ENCODE peak calls at places on chromosomes 3 and 15, in six cellular contexts. A, M, V, D, K and L are unnamed samples.

GRCh38 chr15:91855684-91856553 is 2.4 kb downstream of the SLCO3A1 start:
- DNase-seq in A (no peak), M (no peak), V (no peak), D (no peak), K (no peak), L (no peak)

GRCh38 chr3:19221081-19221480 is 72.8 kb downstream of the KCNH8 start:
- DNase-seq in A (no peak), M (no peak), V (no peak), D (no peak), K (no peak), L (no peak)

GRCh38 chr15:66566963-66567531 is 1.2 kb upstream of the LCTL start:
- DNase-seq in A (peak; percentile 70), M (peak; percentile 42), V (peak; percentile 72), D (peak; percentile 54), K (peak; percentile 79), L (peak; percentile 59)

GRCh38 chr15:100029868-100030479 is 296.7 kb upstream of the LYSMD4 start:
- DNase-seq in A (no peak), M (no peak), V (no peak), D (no peak), K (no peak), L (no peak)

GRCh38 chr3:71584216-71585061 is 911 bp upstream of the FOXP1 start:
- DNase-seq in A (peak; percentile 71), M (peak; percentile 43), V (peak; percentile 61), D (peak; percentile 35), K (peak; percentile 57), L (peak; percentile 39)

GRCh38 chr3:170836491-170836890 is 33.5 kb downstream of the RPL22L1 start:
- DNase-seq in A (no peak), M (no peak), V (no peak), D (no peak), K (no peak), L (no peak)

GRCh38 chr15:64693134-64693533 is 82.3 kb downstream of the RBPMS2 start:
- DNase-seq in A (peak; percentile 91), M (no peak), V (peak; percentile 75), D (peak; percentile 59), K (peak; percentile 93), L (no peak)

GRCh38 chr15:75095594-75095993 is 72.2 kb downstream of the PPCDC start:
- DNase-seq in A (no peak), M (no peak), V (no peak), D (no peak), K (no peak), L (no peak)

GRCh38 chr15:79853492-79854328 is 43.1 kb downstream of the MTHFS start:
- DNase-seq in A (peak; percentile 84), M (peak; percentile 63), V (peak; percentile 65), D (peak; percentile 40), K (peak; percentile 90), L (peak; percentile 74)

GRCh38 chr3:141076821-141077571 is 25.8 kb downstream of the SPSB4 start:
- DNase-seq in A (peak; percentile 76), M (peak; percentile 34), V (peak; percentile 83), D (peak; percentile 51), K (peak; percentile 23), L (no peak)

GRCh38 chr3:69439683-69440270 is 53.9 kb upstream of the FRMD4B start:
- DNase-seq in A (peak; percentile 11), M (no peak), V (no peak), D (no peak), K (peak; percentile 56), L (no peak)

GRCh38 chr15:45642203-45642932 is 7.5 kb downstream of the SQOR start:
- DNase-seq in A (peak; percentile 89), M (no peak), V (peak; percentile 68), D (peak; percentile 45), K (peak; percentile 93), L (no peak)

GRCh38 chr3:13012228-13012691 is 61.0 kb downstream of the IQSEC1 start:
- DNase-seq in A (no peak), M (peak; percentile 71), V (peak; percentile 87), D (peak; percentile 75), K (peak; percentile 49), L (no peak)

GRCh38 chr3:195208183-195208582 is 62.8 kb downstream of the XXYLT1 start:
- DNase-seq in A (no peak), M (no peak), V (no peak), D (no peak), K (no peak), L (no peak)

GRCh38 chr15:25240461-25241021 is 198.3 kb downstream of the UBE3A start:
- DNase-seq in A (no peak), M (no peak), V (peak; percentile 24), D (peak; percentile 9), K (no peak), L (no peak)

GRCh38 chr15:24676431-24676830 is 856 bp downstream of the NPAP1 start:
- DNase-seq in A (no peak), M (no peak), V (no peak), D (no peak), K (no peak), L (no peak)

GRCh38 chr15:58228708-58229107 is 90.5 kb downstream of the AQP9 start:
- DNase-seq in A (peak; percentile 78), M (no peak), V (no peak), D (no peak), K (peak; percentile 76), L (no peak)

GRCh38 chr3:51682079-51682478 is 11.0 kb downstream of the TEX264 start:
- DNase-seq in A (peak; percentile 74), M (peak; percentile 81), V (no peak), D (peak; percentile 47), K (peak; percentile 87), L (peak; percentile 88)

GRCh38 chr3:21174461-21174860 is 576.5 kb downstream of the ZNF385D start:
- DNase-seq in A (peak; percentile 89), M (no peak), V (no peak), D (no peak), K (peak; percentile 48), L (no peak)

GRCh38 chr3:132730891-132731580 is 8.8 kb upstream of the NPHP3 start:
- DNase-seq in A (peak; percentile 44), M (no peak), V (no peak), D (no peak), K (peak; percentile 76), L (peak; percentile 21)

GRCh38 chr15:66711886-66712285 is 9.8 kb downstream of the SMAD6 start:
- DNase-seq in A (peak; percentile 46), M (no peak), V (no peak), D (no peak), K (no peak), L (no peak)

GRCh38 chr15:90581771-90582471 is 52.2 kb downstream of the CRTC3 start:
- DNase-seq in A (no peak), M (no peak), V (no peak), D (no peak), K (no peak), L (peak; percentile 81)

GRCh38 chr15:74791007-74791406 is 9.1 kb downstream of the CSK start:
- DNase-seq in A (no peak), M (no peak), V (no peak), D (no peak), K (no peak), L (no peak)

GRCh38 chr3:33278106-33278672 is 947 bp downstream of the FBXL2 start:
- DNase-seq in A (peak; percentile 13), M (no peak), V (no peak), D (no peak), K (peak; percentile 8), L (no peak)
- H3K4me3 ChIP-seq in A (peak overlapping the region; percentile 67), M (peak overlapping the region; percentile 79), V (peak overlapping the region; percentile 85), D (peak overlapping the region; percentile 79), K (peak overlapping the region; percentile 80), L (peak overlapping the region; percentile 54)

GRCh38 chr3:45126730-45127129 is 19.4 kb downstream of the CDCP1 start:
- DNase-seq in A (no peak), M (no peak), V (no peak), D (no peak), K (no peak), L (no peak)

GRCh38 chr3:45131201-45131600 is 15.0 kb downstream of the CDCP1 start:
- DNase-seq in A (peak; percentile 51), M (no peak), V (no peak), D (no peak), K (peak; percentile 41), L (no peak)

GRCh38 chr3:45127130-45127822 is 18.9 kb downstream of the CDCP1 start:
- DNase-seq in A (no peak), M (no peak), V (no peak), D (no peak), K (no peak), L (no peak)

GRCh38 chr3:45132568-45133211 is 13.5 kb downstream of the CDCP1 start:
- DNase-seq in A (peak; percentile 60), M (no peak), V (no peak), D (no peak), K (no peak), L (no peak)

DNA sequence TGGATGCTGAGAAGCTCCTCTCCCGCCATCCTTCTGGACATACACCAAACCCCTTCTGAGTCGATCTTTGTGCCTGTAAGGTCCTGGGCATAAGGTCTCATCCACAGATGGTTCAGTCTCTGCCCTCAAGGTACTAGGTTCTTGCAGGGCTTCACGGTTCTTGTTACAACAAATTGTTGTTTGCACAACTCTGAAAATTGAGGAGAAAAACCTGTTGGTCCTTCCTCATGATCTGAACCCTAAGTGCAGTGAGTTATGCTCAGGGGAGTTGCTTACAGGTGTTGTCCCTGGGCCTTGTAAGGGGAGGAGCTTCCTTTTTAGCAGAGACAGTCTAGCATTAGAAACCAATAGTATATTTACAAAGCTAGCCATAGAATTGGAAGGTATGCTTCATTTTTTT is 15.7 kb downstream of the CDCP1 start:
- DNase-seq in A (no peak), M (no peak), V (no peak), D (no peak), K (no peak), L (no peak)
- H3K4me3 ChIP-seq in A (no peak overlapping the region), M (no peak overlapping the region), V (no peak overlapping the region), D (no peak overlapping the region), K (no peak overlapping the region), L (no peak overlapping the region)

DNA sequence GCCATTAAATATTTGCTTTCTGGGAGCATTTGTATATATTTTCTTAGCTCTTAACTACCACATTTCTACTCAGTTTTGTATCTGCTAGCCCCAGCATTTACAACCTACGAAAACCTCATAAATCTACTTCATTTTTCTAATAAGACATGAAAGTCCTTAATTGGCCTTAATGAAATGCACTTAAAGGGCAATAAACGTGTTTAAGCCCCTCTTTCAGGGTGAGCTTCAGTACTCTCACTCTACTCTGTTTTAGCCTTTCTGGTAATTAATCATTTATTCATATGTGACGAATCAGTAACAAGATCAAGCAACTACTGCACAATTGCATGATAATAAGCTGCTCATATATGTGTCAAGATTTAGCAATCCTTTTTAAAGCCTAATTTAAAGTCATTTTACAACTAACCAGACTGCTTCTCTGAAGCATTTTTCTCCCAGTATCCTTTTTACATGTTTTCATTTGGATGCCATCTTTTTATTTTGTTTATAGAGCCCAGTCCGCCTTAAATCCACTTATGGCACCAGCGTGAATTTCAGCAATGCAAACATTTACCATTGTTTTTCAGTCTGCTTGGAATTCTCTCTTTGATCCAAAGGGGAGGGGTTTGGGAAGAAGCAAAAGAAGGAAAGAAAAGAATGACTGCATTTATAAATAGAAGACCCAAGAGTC is 230.6 kb upstream of the TBC1D5 start:
- DNase-seq in A (no peak), M (no peak), V (no peak), D (no peak), K (no peak), L (no peak)
- H3K4me3 ChIP-seq in A (no peak overlapping the region), M (no peak overlapping the region), V (no peak overlapping the region), D (no peak overlapping the region), K (no peak overlapping the region), L (no peak overlapping the region)

DNA sequence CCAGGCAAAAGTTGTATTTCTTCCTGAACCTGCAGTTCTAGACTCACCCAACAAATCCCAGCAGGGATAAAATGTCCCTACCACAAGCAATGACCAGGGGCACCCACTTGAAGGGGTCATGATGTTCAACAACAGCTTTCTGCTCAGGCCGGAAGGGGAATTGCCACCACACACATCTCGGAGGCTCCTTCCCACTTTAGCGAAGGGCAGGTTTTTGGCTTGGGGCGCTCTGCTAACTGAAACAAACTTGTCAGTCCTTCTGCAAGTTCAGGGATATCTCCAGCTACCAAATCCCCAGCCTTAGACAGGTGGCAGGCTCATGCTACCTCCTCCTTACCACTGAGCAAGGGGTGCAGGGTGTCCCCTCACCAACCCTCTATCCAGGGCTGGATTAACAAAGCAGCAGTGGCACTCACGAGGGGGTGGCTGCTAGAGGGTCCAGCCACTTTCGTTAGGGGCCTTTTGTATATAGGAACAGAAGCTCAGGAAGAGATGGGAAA is 2.2 kb downstream of the ADCY5 start:
- DNase-seq in A (no peak), M (no peak), V (no peak), D (no peak), K (no peak), L (no peak)
- H3K4me3 ChIP-seq in A (no peak overlapping the region), M (no peak overlapping the region), V (peak overlapping the region; percentile 92), D (peak overlapping the region; percentile 44), K (no peak overlapping the region), L (no peak overlapping the region)